ENCODE peak calls at places on chromosomes 5 and 9, in seven cellular contexts. R is SW480; G is stimulated activated CD4-positive, alpha-beta T cell treated with anti-CD3 and anti-CD28 coated beads, Interleukin-1b, Interleukin-23, amount 100 ng/mL, for 24 hours; A is omental fat pad; E is iris pigment epithelial cell; F is HCT116; O is EH. K is an unnamed sample.

GRCh38 chr5:121596882-121597281 is 254.8 kb upstream of the FTMT start:
- DNase-seq in R (no peak), A (no peak), F (no peak), O (no peak), G (no peak), E (no peak), K (no peak)

GRCh38 chr9:111037744-111038335 is 430 bp downstream of the LPAR1 start:
- DNase-seq in R (peak), O (peak), F (peak), A (no peak), G (no peak), E (peak), K (no peak)

GRCh38 chr5:152572812-152573211 is 167.7 kb upstream of the NMUR2 start:
- DNase-seq in A (no peak), O (no peak), G (no peak), R (no peak), E (no peak), F (no peak), K (no peak)

GRCh38 chr5:148397968-148398595 is 14.3 kb downstream of the FBXO38 start:
- DNase-seq in E (no peak), R (no peak), G (no peak), A (no peak), O (no peak), F (no peak), K (peak)

GRCh38 chr9:129716091-129716490 is 36.8 kb downstream of the PTGES start:
- DNase-seq in F (no peak), A (no peak), R (no peak), E (peak), G (no peak), O (peak), K (no peak)

GRCh38 chr5:36029914-36030313 is 36.8 kb downstream of the UGT3A2 start:
- DNase-seq in A (no peak), E (no peak), F (no peak), G (no peak), O (no peak), R (no peak), K (no peak)

GRCh38 chr5:73094415-73094814 is 26.0 kb upstream of the TMEM171 start:
- DNase-seq in O (no peak), F (no peak), G (no peak), E (no peak), A (no peak), R (no peak), K (no peak)

GRCh38 chr9:121902483-121903135 is 190.5 kb downstream of the TTLL11 start:
- DNase-seq in O (peak), G (no peak), A (no peak), F (no peak), R (no peak), E (peak), K (no peak)

GRCh38 chr5:172429201-172429940 is 25.0 kb downstream of the SH3PXD2B start:
- DNase-seq in O (peak), G (no peak), R (no peak), E (peak), A (no peak), F (no peak), K (no peak)

GRCh38 chr9:133769511-133770075 is 31.4 kb upstream of the SARDH start:
- DNase-seq in A (no peak), R (no peak), O (no peak), F (no peak), G (no peak), E (no peak), K (no peak)

GRCh38 chr5:42951169-42951846 is 88.8 kb downstream of the ANXA2R start:
- DNase-seq in O (peak), A (no peak), F (no peak), G (peak), E (peak), R (peak), K (no peak)

GRCh38 chr5:145787996-145788395 is 47.1 kb downstream of the PRELID2 start:
- DNase-seq in E (peak), G (no peak), A (no peak), F (no peak), O (peak), R (no peak), K (no peak)

GRCh38 chr5:149135536-149136201 is 5.6 kb upstream of the ABLIM3 start:
- DNase-seq in F (no peak), G (no peak), O (peak), R (no peak), A (no peak), E (peak), K (no peak)

GRCh38 chr5:45799388-45799787 is 103.2 kb upstream of the HCN1 start:
- DNase-seq in R (no peak), G (no peak), A (no peak), E (no peak), F (no peak), O (no peak), K (no peak)

GRCh38 chr9:126833020-126833419 is 27.4 kb upstream of the ZBTB34 start:
- DNase-seq in R (no peak), A (no peak), F (no peak), E (no peak), O (no peak), G (no peak), K (no peak)

GRCh38 chr5:65811004-65811403 is 89.0 kb downstream of the NLN start:
- DNase-seq in O (peak), F (peak), A (no peak), G (no peak), R (peak), E (peak), K (no peak)

GRCh38 chr9:79256691-79257213 is 315.0 kb upstream of the TLE4 start:
- DNase-seq in A (no peak), E (peak), G (no peak), R (peak), O (peak), F (no peak), K (no peak)

GRCh38 chr5:168885324-168886120 is 306.4 kb upstream of the PANK3 start:
- DNase-seq in R (no peak), F (no peak), G (no peak), A (no peak), O (no peak), E (no peak), K (no peak)

GRCh38 chr5:121053055-121053985 is 589.2 kb downstream of the PRR16 start:
- DNase-seq in F (no peak), O (peak), R (no peak), E (no peak), G (no peak), A (no peak), K (no peak)

GRCh38 chr9:16930578-16930977 is 60.1 kb upstream of the BNC2 start:
- DNase-seq in R (no peak), O (no peak), F (no peak), G (no peak), A (no peak), E (no peak), K (no peak)

GRCh38 chr5:16936150-16937022 is at the start of gene MYO10:
- DNase-seq in G (peak), E (peak), A (peak), R (peak), O (peak), F (no peak), K (no peak)

GRCh38 chr5:671459-672328 is 21.5 kb downstream of the TPPP start:
- DNase-seq in O (peak), E (peak), F (no peak), A (no peak), G (peak), R (peak), K (no peak)

GRCh38 chr5:111063709-111064322 is 7.7 kb upstream of the TSLP start:
- DNase-seq in R (peak), E (peak), A (no peak), O (peak), G (no peak), F (peak), K (no peak)

GRCh38 chr5:94366811-94367210 is 251.6 kb downstream of the KIAA0825 start:
- DNase-seq in A (no peak), G (no peak), F (no peak), E (no peak), O (no peak), R (no peak), K (no peak)

GRCh38 chr9:89941875-89942274 is 337.1 kb downstream of the GADD45G start:
- DNase-seq in R (peak), A (no peak), G (no peak), F (no peak), E (peak), O (peak), K (no peak)

GRCh38 chr9:2923810-2924768 is 80.2 kb upstream of the PUM3 start:
- DNase-seq in F (no peak), E (no peak), A (no peak), G (no peak), R (peak), O (no peak), K (peak)

GRCh38 chr5:148186248-148187003 is 16.4 kb upstream of the SPINK6 start:
- DNase-seq in F (no peak), R (no peak), O (peak), A (no peak), E (peak), G (no peak), K (no peak)

GRCh38 chr5:139474815-139475791 is 4.3 kb downstream of the SMIM33 start:
- DNase-seq in R (no peak), A (no peak), F (no peak), G (no peak), O (peak), E (peak), K (no peak)

GRCh38 chr9:33867747-33868429 is 50.9 kb downstream of the UBE2R2 start:
- DNase-seq in G (no peak), R (no peak), E (no peak), A (no peak), F (no peak), O (peak), K (no peak)

GRCh38 chr5:151153766-151154272 is 3.8 kb downstream of the ANXA6 start:
- DNase-seq in R (no peak), A (no peak), E (peak), F (no peak), G (no peak), O (no peak), K (no peak)

GRCh38 chr5:113020461-113021273 is 44.1 kb downstream of the DCP2 start:
- DNase-seq in A (no peak), G (no peak), O (peak), E (peak), F (peak), R (peak), K (no peak)

GRCh38 chr5:171673328-171673727 is 112.3 kb upstream of the SMIM23 start:
- DNase-seq in E (no peak), F (no peak), O (no peak), G (no peak), A (no peak), R (no peak), K (no peak)

GRCh38 chr9:135065151-135065550 is 22.3 kb upstream of the OLFM1 start:
- DNase-seq in A (no peak), F (no peak), E (no peak), G (no peak), O (no peak), R (no peak), K (no peak)

GRCh38 chr9:79242489-79242888 is 329.3 kb upstream of the TLE4 start:
- DNase-seq in R (peak), E (no peak), F (no peak), A (no peak), G (no peak), O (no peak), K (no peak)

K was measured in iPS DF 19.7.